ENCODE peak calls at places on chromosomes 1 and 21, in four cellular contexts. J is aorta, Q is T-helper 1 cell, R is SHP77. O is an unnamed sample.

GRCh38 chr1:7575041-7575400 is 196.1 kb upstream of the VAMP3 start:
- DNase-seq in J (no peak), Q (no peak), R (no peak), O (no peak)

GRCh38 chr21:35400233-35400939 is 351.3 kb upstream of the RUNX1 start:
- DNase-seq in J (no peak), Q (peak), R (peak), O (no peak)

GRCh38 chr1:75074719-75075395 is 59.3 kb upstream of the LHX8 start:
- DNase-seq in J (no peak), Q (no peak), R (no peak), O (no peak)

GRCh38 chr1:192474080-192474683 is 101.4 kb upstream of the RGS1 start:
- DNase-seq in J (no peak), Q (peak), R (no peak), O (no peak)

GRCh38 chr1:119101563-119101962 is 38.9 kb downstream of the WARS2 start:
- DNase-seq in J (no peak), Q (no peak), R (no peak), O (no peak)

GRCh38 chr1:68141079-68141800 is 90.8 kb upstream of the DIRAS3 start:
- DNase-seq in J (no peak), Q (no peak), R (no peak), O (no peak)

GRCh38 chr1:179092896-179093461 is 11.1 kb downstream of the TOR3A start:
- DNase-seq in J (no peak), Q (no peak), R (no peak), O (no peak)

GRCh38 chr1:5093042-5093441 is 438.6 kb downstream of the AJAP1 start:
- DNase-seq in J (no peak), Q (no peak), R (no peak), O (no peak)

GRCh38 chr1:108716437-108717230 is 3.9 kb downstream of the FNDC7 start:
- DNase-seq in J (no peak), Q (no peak), R (no peak), O (no peak)

GRCh38 chr1:8987881-8988617 is 38.2 kb downstream of the SLC2A7 start:
- DNase-seq in J (peak), Q (peak), R (peak), O (peak)

GRCh38 chr1:35923841-35924240 is 7.1 kb upstream of the AGO3 start:
- DNase-seq in J (no peak), Q (no peak), R (no peak), O (no peak)

GRCh38 chr1:230626274-230626673 is 16.0 kb upstream of the COG2 start:
- DNase-seq in J (no peak), Q (no peak), R (no peak), O (no peak)

GRCh38 chr1:207495816-207496792 is at the start of gene CR1:
- DNase-seq in J (peak), Q (peak), R (no peak), O (peak)

GRCh38 chr21:30984897-30985296 is 53.4 kb downstream of the KRTAP19-8 start:
- DNase-seq in J (no peak), Q (no peak), R (peak), O (no peak)

GRCh38 chr1:154970631-154971340 is at the start of gene SHC1:
- DNase-seq in J (peak), Q (peak), R (peak), O (peak)

GRCh38 chr1:36737767-36738166 is 255.1 kb upstream of the CSF3R start:
- DNase-seq in J (no peak), Q (no peak), R (no peak), O (peak)

O was measured in sciatic nerve.